ENCODE peak calls at places on chromosomes 13 and 19, in ten cellular contexts. D, C, X, W, I, G, Q, V, M and F are unnamed samples.

GRCh38 chr13:27147530-27148170 is 24.0 kb downstream of the USP12 start:
- DNase-seq in M (no peak), G (no peak), I (no peak), W (no peak), X (no peak), C (no peak), V (no peak), Q (no peak), D (no peak), F (no peak)

GRCh38 chr19:33684550-33685303 is 63.0 kb downstream of the CHST8 start:
- DNase-seq in D (no peak), X (peak), I (peak), W (no peak), Q (no peak), C (no peak), M (peak), V (no peak), G (peak), F (no peak)

GRCh38 chr19:49764341-49764740 is 1.2 kb upstream of the TSKS start:
- DNase-seq in G (no peak), X (no peak), M (no peak), Q (no peak), C (no peak), I (no peak), D (no peak), V (no peak), W (no peak), F (no peak)

GRCh38 chr19:49712397-49712859 is 21.5 kb downstream of the CPT1C start:
- DNase-seq in M (peak), X (peak), D (peak), I (no peak), V (no peak), G (peak), W (peak), Q (no peak), C (no peak), F (no peak)

GRCh38 chr19:32269831-32270230 is 75.6 kb upstream of the ZNF507 start:
- DNase-seq in X (no peak), I (no peak), C (no peak), G (no peak), M (no peak), W (no peak), Q (peak), V (no peak), D (no peak), F (no peak)

GRCh38 chr13:29847501-29847983 is 2.9 kb downstream of the UBL3 start:
- DNase-seq in M (peak), D (peak), X (peak), C (no peak), V (no peak), Q (no peak), W (peak), I (no peak), G (no peak), F (no peak)

GRCh38 chr13:87147076-87147475 is 524.1 kb upstream of the SLITRK5 start:
- DNase-seq in W (no peak), D (no peak), V (no peak), G (no peak), X (no peak), Q (no peak), I (no peak), M (no peak), C (no peak), F (no peak)

GRCh38 chr13:101545521-101545920 is 93.0 kb downstream of the ITGBL1 start:
- DNase-seq in I (no peak), D (no peak), X (no peak), G (no peak), W (no peak), C (no peak), V (no peak), Q (no peak), M (no peak), F (no peak)

GRCh38 chr19:35710784-35711723 is 6.7 kb downstream of the ZBTB32 start:
- DNase-seq in I (no peak), X (no peak), C (no peak), M (no peak), D (no peak), W (no peak), Q (no peak), V (no peak), G (no peak), F (no peak)

GRCh38 chr13:75480691-75481175 is 1.2 kb downstream of the TBC1D4 start:
- DNase-seq in I (peak), W (peak), G (peak), D (peak), M (peak), Q (no peak), C (no peak), V (peak), X (peak), F (peak)

GRCh38 chr19:46466536-46467199 is 4.7 kb downstream of the PNMA8A start:
- DNase-seq in D (peak), M (no peak), W (peak), G (no peak), X (no peak), Q (no peak), I (no peak), C (no peak), V (no peak), F (no peak)

GRCh38 chr13:33126909-33127607 is 110.8 kb downstream of the KL start:
- DNase-seq in C (no peak), V (no peak), Q (no peak), M (no peak), G (no peak), X (no peak), W (no peak), D (no peak), I (no peak), F (no peak)

GRCh38 chr13:33725340-33725739 is 92.6 kb upstream of the RFC3 start:
- DNase-seq in C (no peak), V (no peak), W (no peak), Q (no peak), G (no peak), I (no peak), M (no peak), D (no peak), X (no peak), F (no peak)

GRCh38 chr19:46623915-46624502 is 880 bp downstream of the PTGIR start:
- DNase-seq in X (no peak), G (no peak), W (no peak), D (no peak), Q (no peak), M (no peak), I (no peak), C (no peak), V (no peak), F (no peak)

GRCh38 chr13:47258384-47258783 is 361.5 kb upstream of the HTR2A start:
- DNase-seq in M (no peak), I (no peak), X (no peak), Q (no peak), D (no peak), G (no peak), C (peak), V (no peak), W (no peak), F (no peak)

GRCh38 chr13:105273665-105274222 is 1261.7 kb downstream of the EFNB2 start:
- DNase-seq in W (no peak), G (no peak), M (no peak), C (no peak), X (no peak), I (no peak), V (no peak), Q (no peak), D (no peak), F (no peak)

GRCh38 chr13:68234278-68234677 is 1004.1 kb upstream of the PCDH9 start:
- DNase-seq in V (no peak), M (peak), W (no peak), X (no peak), D (no peak), Q (no peak), G (no peak), C (no peak), I (no peak), F (no peak)

GRCh38 chr13:107421028-107421427 is 794.3 kb downstream of the LIG4 start:
- DNase-seq in I (no peak), X (no peak), D (no peak), C (no peak), G (no peak), W (no peak), M (no peak), V (no peak), Q (no peak), F (no peak)

GRCh38 chr13:60654405-60654804 is 257.4 kb downstream of the TDRD3 start:
- DNase-seq in Q (no peak), D (no peak), X (peak), C (no peak), G (peak), I (no peak), V (peak), M (peak), W (peak), F (no peak)

GRCh38 chr19:12791345-12792047 is at the start of gene JUNB:
- DNase-seq in Q (peak), D (peak), X (peak), C (peak), G (peak), I (peak), M (peak), W (peak), V (peak), F (peak)

GRCh38 chr13:50366488-50367174 is 351.4 kb downstream of the KCNRG start:
- DNase-seq in V (no peak), W (no peak), I (no peak), G (no peak), X (no peak), M (no peak), Q (no peak), D (no peak), C (peak), F (no peak)

GRCh38 chr13:34750078-34750703 is 191.9 kb upstream of the NBEA start:
- DNase-seq in M (peak), G (no peak), X (peak), Q (no peak), C (no peak), V (peak), I (no peak), W (peak), D (peak), F (no peak)

GRCh38 chr19:34676697-34677385 is at the start of gene SCGB2B2:
- DNase-seq in G (peak), D (no peak), Q (no peak), V (peak), C (no peak), I (no peak), M (no peak), W (no peak), X (no peak), F (no peak)

GRCh38 chr13:21232196-21232595 is 55.7 kb downstream of the MRPL57 start:
- DNase-seq in I (no peak), D (peak), C (peak), X (no peak), M (no peak), G (no peak), Q (no peak), V (peak), W (no peak), F (no peak)

GRCh38 chr13:74320282-74320681 is 186.1 kb upstream of the KLF12 start:
- DNase-seq in I (no peak), X (no peak), W (no peak), M (no peak), D (no peak), G (no peak), Q (no peak), C (no peak), V (no peak), F (no peak)

GRCh38 chr13:27997904-27998522 is 9.5 kb upstream of the URAD start:
- DNase-seq in D (no peak), Q (no peak), G (peak), M (peak), I (no peak), W (peak), V (no peak), C (no peak), X (peak), F (no peak)

GRCh38 chr19:21568816-21569496 is 63.6 kb downstream of the ZNF429 start:
- DNase-seq in W (peak), X (no peak), V (peak), I (peak), M (no peak), G (peak), C (peak), D (peak), Q (no peak), F (no peak)

GRCh38 chr19:41933131-41933458 is 4.8 kb upstream of the ERFL start:
- DNase-seq in I (no peak), D (no peak), C (no peak), G (no peak), V (no peak), W (no peak), Q (no peak), X (no peak), M (no peak), F (no peak)

GRCh38 chr19:43575156-43575950 is at the start of the genes PINLYP and XRCC1:
- DNase-seq in M (peak), Q (peak), D (peak), W (peak), G (peak), C (peak), X (peak), I (peak), V (peak), F (peak)

GRCh38 chr13:113448545-113448884 is 4.8 kb downstream of the ADPRHL1 start:
- DNase-seq in G (peak), V (no peak), C (no peak), W (peak), D (peak), Q (no peak), X (no peak), I (peak), M (no peak), F (no peak)

GRCh38 chr19:48807590-48808308 is 3.1 kb downstream of the BCAT2 start:
- DNase-seq in I (no peak), V (no peak), Q (no peak), G (peak), W (no peak), D (no peak), M (peak), C (no peak), X (peak), F (no peak)

GRCh38 chr13:39100996-39101751 is 62.9 kb downstream of the NHLRC3 start:
- DNase-seq in X (no peak), M (no peak), C (no peak), G (peak), V (no peak), W (no peak), I (no peak), D (no peak), Q (no peak), F (no peak)

DNA sequence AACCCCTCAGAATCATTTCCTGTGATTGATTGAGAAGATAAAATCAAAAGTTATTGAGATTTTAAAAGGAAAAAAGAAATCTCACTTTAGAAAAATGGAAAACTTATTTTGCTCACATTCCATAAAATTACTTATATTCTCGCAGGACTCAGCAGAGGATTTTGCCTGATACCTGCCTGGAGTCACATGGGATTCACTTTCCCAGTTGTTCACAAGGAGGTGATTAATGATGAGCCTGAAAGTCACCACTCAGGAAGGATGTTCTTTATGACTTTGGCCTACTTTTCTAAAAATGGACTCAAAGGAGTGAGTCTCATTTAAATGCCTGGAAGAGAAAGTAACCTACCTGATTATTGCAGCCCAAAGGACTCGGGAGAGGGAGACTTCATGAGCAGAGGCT is 34.5 kb upstream of the FAM216B start:
- DNase-seq in M (no peak), I (no peak), C (no peak), D (no peak), W (no peak), X (no peak), G (no peak), V (no peak), Q (no peak), F (no peak)
- TF ChIP-seq CTCF in M (no peak), I (no peak), C (no peak), D (no peak), W (no peak), X (no peak), G (no peak), V (no peak), Q (no peak), F (no peak)

GRCh38 chr13:44918323-44919102 is 70.8 kb downstream of the NUFIP1 start:
- DNase-seq in C (peak), W (peak), I (peak), G (peak), V (peak), D (peak), X (peak), M (peak), Q (peak), F (peak)

GRCh38 chr13:44919103-44919804 is 70.0 kb downstream of the NUFIP1 start:
- DNase-seq in C (no peak), W (no peak), G (no peak), D (no peak), I (no peak), V (no peak), X (no peak), M (no peak), Q (peak), F (no peak)

GRCh38 chr13:44920013-44920412 is 69.3 kb downstream of the NUFIP1 start:
- DNase-seq in V (no peak), G (no peak), D (no peak), C (no peak), W (no peak), X (no peak), M (no peak), I (no peak), Q (no peak), F (no peak)

GRCh38 chr13:44915962-44916361 is 73.3 kb downstream of the NUFIP1 start:
- DNase-seq in W (no peak), D (no peak), X (no peak), Q (no peak), V (no peak), I (no peak), C (no peak), G (no peak), M (no peak), F (no peak)

GRCh38 chr13:44917589-44918322 is 71.5 kb downstream of the NUFIP1 start:
- DNase-seq in W (peak), I (peak), G (peak), M (peak), V (peak), C (peak), Q (peak), X (peak), D (peak), F (peak)
- TF ChIP-seq CTCF in W (peak), I (peak), G (peak), M (peak), V (peak), C (no peak), Q (peak), X (peak), D (peak), F (peak)

DNA sequence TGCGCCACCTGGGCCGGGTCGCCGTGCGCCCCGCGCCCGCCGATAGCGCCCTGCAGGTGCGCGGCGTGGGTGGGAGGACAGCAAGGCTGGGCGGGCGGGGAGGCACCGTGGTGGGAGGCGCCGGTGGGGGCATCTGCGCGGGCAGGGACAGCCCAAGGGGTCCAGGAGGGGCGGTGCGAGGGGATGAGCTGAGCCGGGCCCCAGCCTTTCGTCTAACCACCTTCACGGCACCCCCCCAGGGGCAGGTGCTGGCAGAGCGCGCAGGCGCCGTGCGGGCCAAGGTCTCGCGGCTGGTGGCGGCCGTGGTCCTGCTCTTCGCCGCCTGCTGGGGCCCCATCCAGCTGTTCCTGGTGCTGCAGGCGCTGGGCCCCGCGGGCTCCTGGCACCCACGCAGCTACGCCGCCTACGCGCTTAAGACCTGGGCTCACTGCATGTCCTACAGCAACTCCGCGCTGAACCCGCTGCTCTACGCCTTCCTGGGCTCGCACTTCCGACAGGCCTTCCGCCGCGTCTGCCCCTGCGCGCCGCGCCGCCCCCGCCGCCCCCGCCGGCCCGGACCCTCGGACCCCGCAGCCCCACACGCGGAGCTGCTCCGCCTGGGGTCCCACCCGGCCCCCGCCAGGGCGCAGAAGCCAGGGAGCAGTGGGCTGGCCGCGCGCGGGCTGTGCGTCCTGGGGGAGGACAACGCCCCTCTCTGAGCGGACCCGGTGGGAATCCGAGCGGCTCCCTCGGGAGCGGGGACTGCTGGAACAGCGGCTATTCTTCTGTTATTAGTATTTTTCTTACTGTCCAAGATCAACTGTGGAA is 3.1 kb downstream of the KISS1R start:
- DNase-seq in C (no peak), X (peak), Q (no peak), G (peak), V (no peak), M (peak), D (no peak), W (no peak), I (no peak), F (no peak)
- TF ChIP-seq CTCF in C (no peak), X (no peak), Q (no peak), G (no peak), V (no peak), M (no peak), D (no peak), W (no peak), I (peak), F (no peak)

GRCh38 chr13:77815330-77815729 is 103.3 kb downstream of the EDNRB start:
- DNase-seq in D (no peak), Q (no peak), M (no peak), V (no peak), X (no peak), W (no peak), C (no peak), I (no peak), G (no peak), F (no peak)

GRCh38 chr13:77820431-77821149 is 98.0 kb downstream of the EDNRB start:
- DNase-seq in I (no peak), M (no peak), V (no peak), C (no peak), X (no peak), Q (no peak), D (no peak), G (no peak), W (no peak), F (no peak)
- TF ChIP-seq CTCF in I (no peak), M (peak), V (no peak), C (no peak), X (peak), Q (no peak), D (no peak), G (peak), W (no peak), F (peak)